ENCODE peak calls at places on chromosomes 11 and 22, in four cellular contexts. N, Q, W and K are unnamed samples.

GRCh38 chr11:110711776-110712642 is at the start of gene ARHGAP20:
- DNase-seq in N (peak), W (peak), Q (no peak), K (no peak)

GRCh38 chr11:76649964-76650363 is 20.6 kb downstream of the LRRC32 start:
- DNase-seq in W (no peak), Q (no peak), N (no peak), K (no peak)

GRCh38 chr11:112219476-112220232 is 6.6 kb upstream of the PTS start:
- DNase-seq in N (peak), Q (no peak), W (peak), K (peak)

GRCh38 chr22:18070556-18071306 is 7.1 kb upstream of the PEX26 start:
- DNase-seq in W (no peak), Q (no peak), N (no peak), K (no peak)

GRCh38 chr11:93198221-93198650 is 445 bp upstream of the SLC36A4 start:
- DNase-seq in Q (no peak), W (no peak), N (peak), K (no peak)

GRCh38 chr11:19253149-19253540 is 12.4 kb upstream of the E2F8 start:
- DNase-seq in Q (no peak), W (no peak), N (no peak), K (no peak)

GRCh38 chr22:45131749-45132148 is 32.0 kb upstream of the NUP50 start:
- DNase-seq in Q (no peak), N (no peak), W (no peak), K (no peak)

GRCh38 chr11:65305501-65306268 is 9.0 kb upstream of the CDC42EP2 start:
- DNase-seq in N (peak), W (no peak), Q (no peak), K (no peak)

GRCh38 chr22:19880786-19881569 is 26.3 kb upstream of the GNB1L start:
- DNase-seq in W (no peak), Q (peak), N (peak), K (peak)

GRCh38 chr11:11288972-11289616 is 64.0 kb downstream of the CSNK2A3 start:
- DNase-seq in Q (no peak), N (no peak), W (no peak), K (no peak)

GRCh38 chr22:28798810-28799124 is 1.6 kb downstream of the XBP1 start:
- DNase-seq in N (no peak), Q (no peak), W (peak), K (no peak)

GRCh38 chr22:35303029-35303624 is 3.4 kb downstream of the TOM1 start:
- DNase-seq in N (peak), Q (no peak), W (no peak), K (no peak)

GRCh38 chr11:9757809-9758675 is 94.2 kb downstream of the SWAP70 start:
- DNase-seq in N (peak), Q (no peak), W (peak), K (no peak)

GRCh38 chr22:38017272-38017920 is 33.0 kb upstream of the SOX10 start:
- DNase-seq in N (peak), W (no peak), Q (no peak), K (no peak)

GRCh38 chr11:47264119-47264915 is 5.6 kb upstream of the MADD start:
- DNase-seq in Q (no peak), N (peak), W (no peak), K (no peak)

GRCh38 chr11:36030707-36031365 is 87.0 kb downstream of the LDLRAD3 start:
- DNase-seq in N (peak), W (no peak), Q (no peak), K (no peak)

GRCh38 chr22:47613606-47614350 is 851.3 kb downstream of the TBC1D22A start:
- DNase-seq in N (no peak), Q (no peak), W (no peak), K (no peak)

GRCh38 chr11:2093575-2094353 is 45.4 kb downstream of the IGF2 start:
- DNase-seq in W (no peak), N (no peak), Q (no peak), K (no peak)

GRCh38 chr11:92390783-92391182 is 166.2 kb downstream of the FAT3 start:
- DNase-seq in Q (no peak), N (no peak), W (no peak), K (no peak)

GRCh38 chr11:117898059-117898458 is 21.6 kb upstream of the FXYD6 start:
- DNase-seq in W (no peak), Q (no peak), N (no peak), K (no peak)

GRCh38 chr22:29041408-29041807 is 20.2 kb downstream of the C22orf31 start:
- DNase-seq in W (no peak), N (peak), Q (no peak), K (no peak)

GRCh38 chr22:40499187-40499753 is 128.9 kb downstream of the SGSM3 start:
- DNase-seq in N (peak), W (no peak), Q (no peak), K (no peak)

GRCh38 chr11:88478136-88478785 is 140.7 kb upstream of the CTSC start:
- DNase-seq in N (no peak), Q (no peak), W (no peak), K (no peak)

GRCh38 chr11:79439893-79440450 is 858 bp downstream of the TENM4 start:
- DNase-seq in N (peak), Q (no peak), W (no peak), K (no peak)

GRCh38 chr22:24156146-24156914 is 25.0 kb upstream of the SUSD2 start:
- DNase-seq in N (peak), W (peak), Q (no peak), K (no peak)

GRCh38 chr11:62546244-62546936 is at the start of gene AHNAK:
- DNase-seq in N (peak), W (no peak), Q (no peak), K (no peak)